ENCODE peak calls at places on chromosomes 11 and 22, in five cellular contexts. G is Peyer's patch, F is H1, M is neural progenitor cell, V is mammary epithelial cell. I is an unnamed sample.
A peak's percentile ranks its signal among the peaks of the same experiment; 100 is the strongest.

GRCh38 chr11:41879186-41879738 is 419.8 kb upstream of the LRRC4C start:
- DNase-seq in V (peak; percentile 63), G (no peak), M (no peak), F (no peak), I (no peak)

GRCh38 chr11:57459112-57460016 is 964 bp upstream of the RTN4RL2 start:
- DNase-seq in G (no peak), M (peak; percentile 45), V (no peak), F (no peak), I (no peak)

GRCh38 chr22:45497746-45498145 is 4.9 kb upstream of the FBLN1 start:
- DNase-seq in M (no peak), G (no peak), F (no peak), V (no peak), I (no peak)

GRCh38 chr11:118055966-118056365 is 20.9 kb upstream of the TMPRSS4 start:
- DNase-seq in M (no peak), G (peak; percentile 32), F (no peak), V (no peak), I (no peak)

GRCh38 chr11:113397821-113398220 is 10.2 kb downstream of the ANKK1 start:
- DNase-seq in V (no peak), G (no peak), M (no peak), F (no peak), I (no peak)

GRCh38 chr11:45864041-45864440 is 16.8 kb downstream of the CRY2 start:
- DNase-seq in M (no peak), V (no peak), F (no peak), G (no peak), I (no peak)

GRCh38 chr22:27372969-27373670 is 428.4 kb downstream of the MN1 start:
- DNase-seq in M (peak; percentile 96), V (no peak), G (peak; percentile 83), F (peak; percentile 84), I (no peak)

GRCh38 chr11:46238967-46239800 is 38.3 kb upstream of the CREB3L1 start:
- DNase-seq in V (peak; percentile 75), M (peak; percentile 94), F (peak; percentile 83), G (peak; percentile 89), I (peak; percentile 83)

GRCh38 chr11:44611088-44611487 is 45.6 kb downstream of the CD82 start:
- DNase-seq in G (peak; percentile 46), V (no peak), M (no peak), F (no peak), I (no peak)

GRCh38 chr11:62273789-62274275 is 3.9 kb downstream of the SCGB2A2 start:
- DNase-seq in F (no peak), V (no peak), M (no peak), G (no peak), I (no peak)

GRCh38 chr11:57432714-57433163 is 5.8 kb upstream of the SLC43A3 start:
- DNase-seq in G (peak; percentile 58), M (no peak), V (peak; percentile 77), F (no peak), I (no peak)

GRCh38 chr11:120384476-120384875 is 48.3 kb downstream of the ARHGEF12 start:
- DNase-seq in V (no peak), F (no peak), M (no peak), G (no peak), I (no peak)

GRCh38 chr11:12330491-12331231 is 46.7 kb upstream of the PARVA start:
- DNase-seq in G (no peak), V (peak; percentile 63), M (peak; percentile 62), F (no peak), I (no peak)

GRCh38 chr22:27171212-27171611 is 513.8 kb downstream of the MIAT start:
- DNase-seq in V (no peak), G (no peak), M (no peak), F (no peak), I (no peak)

GRCh38 chr22:44037519-44038370 is 13.6 kb downstream of the PARVB start:
- DNase-seq in G (no peak), F (no peak), M (no peak), V (peak; percentile 92), I (peak; percentile 84)

GRCh38 chr11:101435406-101435805 is 148.4 kb downstream of the TRPC6 start:
- DNase-seq in M (peak; percentile 18), G (no peak), F (no peak), V (no peak), I (no peak)

GRCh38 chr11:46367244-46367915 is 14.1 kb upstream of the MDK start:
- DNase-seq in M (peak; percentile 84), G (peak; percentile 85), V (no peak), F (no peak), I (no peak)

DNA sequence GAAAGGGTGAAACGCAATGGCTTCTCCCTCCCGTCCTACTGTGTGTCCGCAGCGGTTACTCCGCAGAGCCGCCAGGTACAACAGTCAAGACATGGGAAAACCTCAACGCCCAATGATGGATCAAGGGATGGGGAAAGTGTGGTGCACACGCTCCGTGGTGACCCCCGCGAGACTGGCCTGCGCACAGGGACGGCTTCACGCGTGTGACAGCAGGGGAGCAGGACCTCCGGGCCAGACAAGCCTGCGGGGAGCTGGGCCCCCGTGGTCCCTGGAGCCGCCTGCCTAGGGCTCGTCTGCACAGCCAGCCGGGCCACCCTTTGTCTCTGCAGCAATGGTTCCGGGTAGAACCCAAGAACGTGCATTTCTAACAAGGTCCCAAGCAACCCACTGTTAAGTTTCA is 31.7 kb upstream of the MOB2 start:
- DNase-seq in F (no peak), M (no peak), G (no peak), V (no peak), I (no peak)
- TF ChIP-seq CTCF in F (no peak), M (no peak), G (no peak), V (no peak), I (no peak)

GRCh38 chr11:72738199-72739141 is 13.7 kb downstream of the ARAP1 start:
- DNase-seq in G (peak; percentile 88), M (no peak), V (no peak), F (no peak), I (peak; percentile 65)
- H3K27ac ChIP-seq in G (peak overlapping the region; percentile 73), M (no peak overlapping the region), V (no peak overlapping the region), F (no peak overlapping the region), I (peak overlapping the region; percentile 75)

DNA sequence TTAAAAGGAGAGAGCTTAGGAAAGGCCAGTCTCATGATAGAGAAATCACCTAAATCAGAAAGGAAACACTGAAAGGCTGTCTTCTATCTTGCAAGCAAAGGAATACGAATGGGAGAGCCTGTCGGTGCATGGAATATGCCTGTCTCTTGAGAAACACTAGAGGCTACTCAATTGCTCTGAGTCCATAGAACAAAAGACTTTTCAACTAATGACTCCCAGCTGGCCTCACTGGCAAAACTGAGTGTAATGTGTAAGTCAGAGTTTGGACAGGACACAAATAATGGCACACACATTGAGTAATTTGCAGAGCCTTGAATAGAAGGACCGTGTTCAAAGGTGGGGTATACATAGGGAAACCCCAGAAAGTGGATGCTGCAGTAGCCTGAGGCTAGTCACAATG is 171.0 kb upstream of the ARHGAP20 start:
- DNase-seq in M (peak; percentile 18), F (no peak), G (no peak), V (no peak), I (no peak)
- TF ChIP-seq CTCF in M (no peak), F (no peak), G (no peak), V (no peak), I (no peak)

DNA sequence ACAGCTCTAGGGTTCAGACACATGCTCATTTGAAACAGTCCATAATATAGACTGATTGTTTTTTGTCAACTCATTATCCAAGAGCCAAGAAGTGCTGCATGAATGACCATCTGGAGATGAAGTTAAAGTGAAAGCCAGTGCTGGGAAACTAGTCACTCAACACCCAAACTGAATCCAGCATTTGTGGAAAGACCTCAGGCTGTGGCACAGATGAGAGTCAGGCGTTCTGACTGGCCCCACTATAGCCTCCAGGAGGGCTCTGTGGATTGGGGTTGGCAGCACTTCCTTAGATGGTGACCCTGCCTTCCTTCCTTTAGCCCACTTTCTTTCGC is 2.1 kb downstream of the FEZ1 start:
- DNase-seq in F (no peak), V (no peak), G (no peak), M (peak; percentile 15), I (no peak)
- H3K27ac ChIP-seq in F (no peak overlapping the region), V (no peak overlapping the region), G (no peak overlapping the region), M (no peak overlapping the region), I (no peak overlapping the region)

GRCh38 chr11:61107888-61108287 is 5.6 kb downstream of the CD5 start:
- DNase-seq in V (no peak), F (no peak), G (no peak), M (no peak), I (no peak)

GRCh38 chr11:61109671-61110070 is 7.4 kb downstream of the CD5 start:
- DNase-seq in M (no peak), G (no peak), V (no peak), F (no peak), I (no peak)

GRCh38 chr11:61106906-61107470 is 4.7 kb downstream of the CD5 start:
- DNase-seq in G (no peak), V (no peak), M (no peak), F (no peak), I (no peak)

GRCh38 chr11:61110255-61111059 is 8.2 kb downstream of the CD5 start:
- DNase-seq in V (no peak), F (no peak), M (no peak), G (no peak), I (no peak)

GRCh38 chr11:61108847-61109585 is 6.7 kb downstream of the CD5 start:
- DNase-seq in G (no peak), V (no peak), F (no peak), M (no peak), I (no peak)
- TF ChIP-seq CTCF in G (no peak), V (no peak), F (no peak), M (no peak), I (no peak)

DNA sequence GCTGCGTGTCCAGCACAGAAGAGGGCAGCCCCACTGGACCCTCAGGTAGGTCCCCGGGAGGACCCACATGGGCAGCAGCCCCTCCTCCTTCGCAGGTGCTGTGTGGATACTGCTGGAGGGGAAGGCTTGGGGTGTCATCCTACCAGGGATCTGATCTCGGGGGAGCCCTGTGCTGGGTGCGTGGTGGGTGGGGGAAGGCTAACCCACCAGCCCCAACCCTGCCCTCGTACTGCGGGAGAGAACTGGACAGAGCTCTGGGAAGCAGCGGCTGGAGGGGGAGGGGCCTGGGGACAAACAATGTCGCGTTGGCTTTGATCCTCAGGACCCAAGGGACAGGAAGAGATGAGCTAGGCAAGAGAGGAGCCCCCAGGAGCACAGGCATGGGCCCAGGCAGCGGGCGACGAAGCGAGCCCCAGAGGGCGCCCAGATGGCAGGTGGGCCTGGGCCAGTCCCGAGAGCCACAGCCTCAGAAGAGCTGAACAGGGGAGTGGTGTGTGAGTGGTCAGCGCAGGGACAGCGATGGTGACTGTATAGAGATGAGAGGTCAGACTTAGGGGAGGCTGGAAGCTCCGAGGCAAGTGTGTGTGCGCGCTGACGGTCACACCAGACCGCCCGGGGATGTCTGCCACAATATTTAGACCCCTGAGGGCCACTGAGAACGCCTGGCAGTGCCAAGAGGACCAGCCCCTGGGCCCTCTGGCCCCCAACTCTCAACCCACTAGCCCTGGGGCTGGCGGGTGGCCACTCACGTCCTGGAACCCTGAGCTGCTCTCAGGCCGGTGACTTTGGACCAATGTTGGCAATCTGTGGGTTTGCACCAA is 1.4 kb upstream of the PIM3 start:
- DNase-seq in M (peak; percentile 49), V (no peak), F (no peak), G (no peak), I (no peak)
- H3K27ac ChIP-seq in M (no peak overlapping the region), V (peak overlapping the region; percentile 69), F (no peak overlapping the region), G (peak overlapping the region; percentile 97), I (peak overlapping the region; percentile 92)

DNA sequence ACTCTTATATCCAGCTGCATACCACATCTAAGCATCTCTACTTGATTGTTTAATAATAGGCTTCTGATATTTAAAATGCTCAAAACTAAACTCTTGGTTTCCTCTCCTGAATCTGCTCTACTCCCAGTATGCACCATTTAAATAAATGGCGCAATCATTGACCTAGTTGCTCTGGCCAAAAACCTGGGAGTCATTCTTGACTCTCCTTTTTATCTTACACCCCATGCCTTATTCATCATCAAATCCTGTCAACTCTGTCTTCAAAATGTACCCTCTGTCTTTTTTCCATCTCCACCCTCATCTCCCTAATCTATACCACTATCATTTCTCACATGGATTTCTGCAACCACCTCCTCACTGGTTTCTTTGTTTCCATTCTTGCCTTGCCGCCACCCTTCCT is 399.6 kb upstream of the CCDC90B start:
- DNase-seq in F (no peak), V (no peak), G (no peak), M (no peak), I (no peak)
- TF ChIP-seq CTCF in F (no peak), V (no peak), G (no peak), M (no peak), I (no peak)